ENCODE peak calls at places on chromosomes 1 and 21, in five cellular contexts. C, M, B, J and W are unnamed samples.
A peak's percentile ranks its signal among the peaks of the same experiment; 100 is the strongest.

GRCh38 chr1:236673284-236673919 is 12.9 kb upstream of the ACTN2 start:
- DNase-seq in C (peak; percentile 25), M (no peak), B (no peak), J (no peak), W (no peak)

GRCh38 chr1:81801834-81802531 is 1.2 kb downstream of the ADGRL2 start:
- DNase-seq in C (peak; percentile 86), M (peak; percentile 30), B (peak; percentile 34), J (no peak), W (peak; percentile 31)

GRCh38 chr1:214727274-214727673 is 124.3 kb downstream of the CENPF start:
- DNase-seq in C (no peak), M (no peak), B (no peak), J (no peak), W (no peak)

GRCh38 chr1:169163059-169163458 is 56.6 kb downstream of the ATP1B1 start:
- DNase-seq in C (no peak), M (no peak), B (no peak), J (no peak), W (no peak)

GRCh38 chr1:26096471-26096870 is 15.2 kb upstream of the PDIK1L start:
- DNase-seq in C (no peak), M (no peak), B (no peak), J (no peak), W (no peak)

GRCh38 chr1:10943041-10943440 is 69.4 kb upstream of the TARDBP start:
- DNase-seq in C (no peak), M (no peak), B (no peak), J (no peak), W (no peak)

GRCh38 chr1:53061123-53061858 is 722 bp upstream of the PODN start:
- DNase-seq in C (peak; percentile 44), M (no peak), B (no peak), J (no peak), W (peak; percentile 19)

GRCh38 chr1:178344513-178345077 is 152.2 kb downstream of the CLEC20A start:
- DNase-seq in C (peak; percentile 93), M (no peak), B (peak; percentile 29), J (peak; percentile 51), W (no peak)

GRCh38 chr1:183024352-183025337 is 1.4 kb downstream of the LAMC1 start:
- DNase-seq in C (peak; percentile 46), M (no peak), B (no peak), J (no peak), W (no peak)

GRCh38 chr1:30317921-30318320 is 405.5 kb downstream of the MATN1 start:
- DNase-seq in C (no peak), M (no peak), B (no peak), J (no peak), W (no peak)

GRCh38 chr1:92482665-92483441 is 3.9 kb downstream of the GFI1 start:
- DNase-seq in C (peak; percentile 47), M (no peak), B (peak; percentile 27), J (no peak), W (no peak)

GRCh38 chr21:37087188-37087587 is 14.1 kb downstream of the TTC3 start:
- DNase-seq in C (peak; percentile 81), M (no peak), B (no peak), J (no peak), W (no peak)

GRCh38 chr1:220956861-220957605 is 77.8 kb downstream of the HLX start:
- DNase-seq in C (peak; percentile 99), M (no peak), B (no peak), J (no peak), W (no peak)

GRCh38 chr1:35850716-35851115 is 32.3 kb upstream of the AGO1 start:
- DNase-seq in C (no peak), M (no peak), B (no peak), J (no peak), W (no peak)

GRCh38 chr1:10813801-10814200 is 17.4 kb upstream of the CASZ1 start:
- DNase-seq in C (no peak), M (no peak), B (no peak), J (no peak), W (no peak)

GRCh38 chr1:68191717-68192116 is 40.6 kb downstream of the WLS start:
- DNase-seq in C (no peak), M (no peak), B (no peak), J (no peak), W (no peak)

GRCh38 chr1:28296401-28297220 is 32.2 kb upstream of the MED18 start:
- DNase-seq in C (peak; percentile 37), M (no peak), B (peak; percentile 79), J (no peak), W (peak; percentile 21)

GRCh38 chr1:238962941-238963340 is 423.4 kb upstream of the CHRM3 start:
- DNase-seq in C (no peak), M (no peak), B (no peak), J (no peak), W (no peak)

GRCh38 chr1:85975770-85976386 is 180.7 kb downstream of the COL24A1 start:
- DNase-seq in C (no peak), M (no peak), B (no peak), J (no peak), W (no peak)

GRCh38 chr21:30243691-30244090 is 27.8 kb upstream of the CLDN8 start:
- DNase-seq in C (no peak), M (no peak), B (no peak), J (no peak), W (no peak)

GRCh38 chr1:224860488-224860887 is 69.0 kb upstream of the DNAH14 start:
- DNase-seq in C (no peak), M (no peak), B (no peak), J (no peak), W (no peak)

GRCh38 chr21:21210552-21210951 is 212.3 kb downstream of the NCAM2 start:
- DNase-seq in C (no peak), M (no peak), B (no peak), J (no peak), W (no peak)

GRCh38 chr1:203813581-203814341 is 18.3 kb downstream of the ZBED6 start:
- DNase-seq in C (peak; percentile 54), M (no peak), B (no peak), J (no peak), W (no peak)

GRCh38 chr21:34737115-34737514 is 68.3 kb downstream of the CLIC6 start:
- DNase-seq in C (peak; percentile 27), M (no peak), B (no peak), J (no peak), W (no peak)

GRCh38 chr1:109392788-109393580 is 4.7 kb downstream of the SORT1 start:
- DNase-seq in C (peak; percentile 68), M (peak; percentile 71), B (peak; percentile 68), J (no peak), W (peak; percentile 89)
- H3K4me1 ChIP-seq in C (peaks cover 39% of the 10 kb centered on the region), M (peaks cover 37% of the 10 kb centered on the region), B (peaks cover 9% of the 10 kb centered on the region), J (peaks cover 13% of the 10 kb centered on the region), W (peaks cover 63% of the 10 kb centered on the region)

GRCh38 chr1:31414692-31415370 is 1.8 kb downstream of the SERINC2 start:
- DNase-seq in C (peak; percentile 43), M (no peak), B (no peak), J (no peak), W (peak; percentile 19)
- H3K27ac ChIP-seq in C (no peak overlapping the region), M (no peak overlapping the region), B (no peak overlapping the region), J (no peak overlapping the region), W (peak overlapping the region; percentile 24)

DNA sequence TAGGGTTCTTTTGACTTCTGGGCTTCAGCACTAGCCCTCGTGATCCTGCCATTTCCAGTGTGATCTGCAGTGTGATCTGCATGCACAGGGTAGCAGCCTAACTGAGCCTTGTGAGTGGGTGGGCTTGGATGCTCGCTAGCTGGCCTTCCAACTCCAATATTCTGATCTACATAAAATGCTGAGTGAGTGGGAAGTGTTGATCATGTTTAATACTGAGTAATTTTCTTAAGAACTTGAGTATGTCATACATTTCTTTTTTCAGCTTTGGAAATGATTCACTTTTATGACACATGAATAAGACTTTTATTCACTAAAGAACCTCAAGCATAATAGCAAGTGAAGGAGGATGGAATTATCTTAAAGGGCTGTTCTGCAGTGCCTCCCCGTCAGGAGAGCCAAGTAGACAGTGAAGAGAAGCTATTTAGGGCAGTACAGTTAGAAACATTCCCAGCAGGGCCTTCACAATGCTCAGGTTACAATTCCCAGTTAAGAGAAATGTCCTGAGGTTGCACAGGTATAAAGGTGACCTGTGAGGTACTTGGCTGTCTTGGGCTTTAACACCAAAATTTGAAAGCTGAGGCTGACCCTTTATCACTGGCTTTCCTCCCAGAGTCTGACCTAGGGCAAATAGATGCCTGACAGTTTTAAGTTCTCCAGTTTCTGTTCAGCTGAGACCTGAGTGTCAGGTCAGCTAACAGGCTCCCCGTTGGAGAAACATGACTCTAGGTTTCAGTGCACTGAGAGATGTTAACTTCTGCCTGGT is 29.1 kb upstream of the LRRC8C start:
- DNase-seq in C (peak; percentile 77), M (no peak), B (no peak), J (no peak), W (no peak)
- H3K4me1 ChIP-seq in C (peaks cover 48% of the 10 kb centered on the region), M (peaks cover 18% of the 10 kb centered on the region), B (no peaks in the 10 kb centered on the region), J (no peaks in the 10 kb centered on the region), W (no peaks in the 10 kb centered on the region)

GRCh38 chr1:162021124-162021523 is 2.5 kb downstream of the OLFML2B start:
- DNase-seq in C (no peak), M (no peak), B (no peak), J (no peak), W (no peak)

GRCh38 chr1:162022626-162023025 is 1.0 kb downstream of the OLFML2B start:
- DNase-seq in C (no peak), M (no peak), B (no peak), J (no peak), W (no peak)

GRCh38 chr1:162020145-162020544 is 3.5 kb downstream of the OLFML2B start:
- DNase-seq in C (no peak), M (no peak), B (no peak), J (no peak), W (no peak)

GRCh38 chr1:162023547-162024501 is at the start of gene OLFML2B:
- DNase-seq in C (peak; percentile 94), M (peak; percentile 51), B (peak; percentile 64), J (peak; percentile 61), W (peak; percentile 45)

DNA sequence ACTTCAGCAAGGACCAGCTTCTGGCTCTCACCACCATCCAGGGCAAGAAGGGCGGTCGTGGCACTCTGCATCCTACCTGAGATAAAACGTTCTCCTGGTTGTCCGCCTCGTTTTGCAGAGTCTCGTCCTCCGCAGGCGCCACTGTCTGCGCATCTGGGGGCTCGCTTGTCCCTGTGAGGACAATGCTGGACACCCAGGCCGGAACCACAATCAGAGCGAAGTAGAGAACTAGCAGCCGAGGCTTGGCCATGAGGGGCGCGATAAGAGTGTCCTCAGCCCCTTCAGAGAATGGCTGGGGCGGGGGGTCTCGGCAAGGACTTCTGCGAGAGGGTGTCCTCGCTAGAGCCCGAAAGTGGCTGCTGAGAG is 505 bp downstream of the OLFML2B start:
- DNase-seq in C (peak; percentile 32), M (no peak), B (no peak), J (no peak), W (no peak)
- H3K27ac ChIP-seq in C (no peak overlapping the region), M (no peak overlapping the region), B (no peak overlapping the region), J (no peak overlapping the region), W (peak overlapping the region; percentile 63)

GRCh38 chr1:63883494-63884235 is 109.8 kb downstream of the ROR1 start:
- DNase-seq in C (no peak), M (no peak), B (no peak), J (no peak), W (no peak)
- H3K4me1 ChIP-seq in C (peaks cover 9% of the 10 kb centered on the region), M (peaks cover 24% of the 10 kb centered on the region), B (no peaks in the 10 kb centered on the region), J (peaks cover 30% of the 10 kb centered on the region), W (peaks cover 5% of the 10 kb centered on the region)